ENCODE peak calls at places on chromosome 4, in four cellular contexts. Z, P, W and B are unnamed samples. For H3K4me1, the result is how much of the 10 kb centered on the place peaks cover.

GRCh38 chr4:166924456-166924855 is 309.8 kb downstream of the SPOCK3 start:
- DNase-seq in W (no peak), Z (no peak), P (no peak), B (no peak)

GRCh38 chr4:61938250-61938846 is 738.2 kb downstream of the ADGRL3 start:
- DNase-seq in Z (no peak), W (peak), P (peak), B (peak)

GRCh38 chr4:15690020-15690809 is 8.6 kb downstream of the FAM200B start:
- DNase-seq in P (peak), W (no peak), Z (no peak), B (peak)

GRCh38 chr4:186037692-186038658 is 31.0 kb upstream of the TLR3 start:
- DNase-seq in P (peak), Z (no peak), W (no peak), B (peak)

GRCh38 chr4:38889143-38889542 is 21.5 kb downstream of the FAM114A1 start:
- DNase-seq in W (no peak), P (peak), Z (no peak), B (peak)

GRCh38 chr4:168803727-168804126 is 206.3 kb downstream of the CBR4 start:
- DNase-seq in P (peak), Z (no peak), W (peak), B (peak)

GRCh38 chr4:14428125-14428524 is 574.2 kb upstream of the CPEB2 start:
- DNase-seq in W (no peak), Z (no peak), P (no peak), B (no peak)

GRCh38 chr4:77015390-77015789 is 60.4 kb downstream of the CCNI start:
- DNase-seq in Z (no peak), P (peak), W (peak), B (no peak)

GRCh38 chr4:4461850-4462249 is 74.9 kb downstream of the NSG1 start:
- DNase-seq in P (no peak), Z (no peak), W (no peak), B (no peak)

GRCh38 chr4:32560306-32560705 is 1840.1 kb downstream of the PCDH7 start:
- DNase-seq in P (no peak), Z (no peak), W (no peak), B (no peak)

GRCh38 chr4:119029847-119030535 is 105.6 kb upstream of the MYOZ2 start:
- DNase-seq in Z (no peak), W (no peak), P (no peak), B (no peak)

GRCh38 chr4:122666527-122667245 is 45.8 kb upstream of the IL21 start:
- DNase-seq in Z (no peak), W (no peak), P (peak), B (peak)

GRCh38 chr4:153154010-153154975 is 50.0 kb upstream of the TRIM2 start:
- DNase-seq in P (peak), W (no peak), Z (no peak), B (no peak)

GRCh38 chr4:61886180-61886579 is 686.1 kb downstream of the ADGRL3 start:
- DNase-seq in P (no peak), Z (no peak), W (no peak), B (no peak)

GRCh38 chr4:10765386-10765785 is 80.8 kb upstream of the CLNK start:
- DNase-seq in W (no peak), P (no peak), Z (no peak), B (no peak)

GRCh38 chr4:145619639-145619996 is 433 bp downstream of the MMAA start:
- DNase-seq in W (no peak), P (peak), Z (no peak), B (peak)

GRCh38 chr4:2087170-2087569 is 28.0 kb downstream of the NAT8L start:
- DNase-seq in W (no peak), Z (no peak), P (peak), B (peak)

GRCh38 chr4:148058160-148058859 is 326.4 kb downstream of the ARHGAP10 start:
- DNase-seq in Z (no peak), P (no peak), W (no peak), B (no peak)
- H3K4me1 ChIP-seq in Z (under half), P (under half), W (under half), B (under half)

DNA sequence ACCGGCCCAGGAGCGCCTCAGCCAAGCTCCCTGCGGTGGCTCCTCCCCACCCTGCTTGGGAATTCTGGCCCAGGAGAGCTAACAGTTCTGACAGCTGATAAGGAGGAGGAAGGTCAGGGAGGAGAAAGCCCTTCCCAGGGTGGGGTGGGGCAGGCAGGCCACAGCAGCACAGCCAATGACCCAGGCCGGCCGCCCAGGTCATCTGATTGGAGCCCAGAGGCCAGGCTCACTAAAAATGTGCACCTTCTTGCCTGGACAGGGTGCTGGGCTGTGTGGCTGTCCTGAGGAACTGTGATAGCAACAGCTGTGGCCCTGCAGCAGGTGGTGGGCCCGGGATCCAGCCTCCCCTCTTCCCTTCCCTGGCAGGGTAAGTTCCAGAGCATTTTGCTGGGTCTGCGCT is 17.2 kb upstream of the SH3TC1 start:
- DNase-seq in P (no peak), Z (no peak), W (no peak), B (peak)
- H3K23ac ChIP-seq in P (no peak), Z (no peak), W (no peak), B (no peak)

GRCh38 chr4:41432219-41432618 is 105.7 kb upstream of the LIMCH1 start:
- DNase-seq in W (no peak), Z (no peak), P (no peak), B (no peak)
- H3K4me1 ChIP-seq in W (under half), Z (under half), P (under half), B (under half)

GRCh38 chr4:8252301-8253173 is 17.0 kb upstream of the HTRA3 start:
- DNase-seq in P (peak), W (no peak), Z (no peak), B (no peak)
- H3K23ac ChIP-seq in P (no peak), W (no peak), Z (no peak), B (no peak)

DNA sequence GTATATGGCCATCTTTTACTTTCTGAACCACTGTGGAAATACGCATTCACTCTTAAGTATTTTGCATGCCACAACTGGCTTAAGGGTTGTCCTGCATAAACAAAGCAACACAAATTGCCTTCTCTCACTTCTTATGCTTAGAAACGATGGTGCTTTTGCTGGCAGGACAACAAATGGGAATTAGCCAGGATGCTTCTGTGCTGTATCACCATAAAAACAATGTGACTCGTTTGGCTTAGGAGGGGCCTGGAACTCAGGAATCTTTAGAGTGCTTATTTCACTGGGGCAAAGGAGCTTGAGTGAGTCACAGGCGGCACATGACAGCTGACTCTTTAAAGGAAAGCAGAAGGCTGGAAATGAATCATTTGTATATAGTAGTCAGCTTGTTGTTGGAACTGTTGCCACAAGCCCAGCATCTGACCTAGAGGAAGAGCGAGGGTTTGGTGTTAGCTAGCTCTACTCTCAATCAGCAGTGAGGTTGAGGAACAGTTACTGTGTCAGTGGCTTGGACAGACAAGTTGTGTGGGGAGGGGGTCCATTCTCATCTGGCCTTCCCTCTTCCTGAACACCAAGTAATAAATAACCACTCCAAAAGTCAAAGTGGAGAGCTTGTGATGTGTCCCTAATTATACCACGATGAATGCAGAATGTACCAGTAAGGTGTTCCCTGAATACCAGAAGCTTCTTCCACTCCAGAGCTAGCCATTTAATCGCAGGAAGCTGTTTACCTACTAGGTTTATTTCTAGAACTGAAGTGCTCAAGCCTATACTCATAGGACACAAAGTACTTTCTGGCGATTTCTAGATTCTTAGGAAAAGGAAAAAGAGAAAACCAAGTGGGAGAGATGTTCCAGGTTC is 293.1 kb downstream of the CAMK2D start:
- DNase-seq in Z (peak), P (peak), W (peak), B (peak)
- H3K4me1 ChIP-seq in Z (under half), P (under half), W (under half), B (under half)